ENCODE peak calls at places on chromosomes 5 and 9, in eight cellular contexts. W is T-helper 2 cell, D is immature natural killer cell, N is C1 segment of cervical spinal cord, I is uterus, R is B cell, L is HTR-8/SVneo, F is left colon. S is an unnamed sample.

GRCh38 chr5:73120222-73121108 is at the start of gene TMEM171:
- DNase-seq in R (no peak), D (peak; percentile 8), I (peak; percentile 15), N (no peak), L (peak; percentile 49), F (peak; percentile 85), W (no peak), S (no peak)

GRCh38 chr9:125747765-125748510 is 765 bp downstream of the PBX3 start:
- DNase-seq in L (no peak), W (peak; percentile 10), D (peak; percentile 43), R (peak; percentile 71), N (no peak), F (peak; percentile 58), I (peak; percentile 35), S (no peak)

GRCh38 chr5:133421394-133421793 is 190.9 kb downstream of the FSTL4 start:
- DNase-seq in R (no peak), L (peak; percentile 45), I (no peak), D (no peak), N (no peak), W (no peak), F (no peak), S (no peak)

GRCh38 chr5:1032011-1032410 is 23.4 kb downstream of the NKD2 start:
- DNase-seq in I (no peak), W (no peak), R (no peak), N (no peak), D (no peak), L (no peak), F (no peak), S (no peak)

GRCh38 chr9:109315889-109316640 is 4.8 kb downstream of the EPB41L4B start:
- DNase-seq in R (no peak), I (no peak), L (no peak), N (peak; percentile 34), D (no peak), F (peak; percentile 79), W (no peak), S (no peak)

GRCh38 chr9:89606567-89607311 is 1.9 kb downstream of the GADD45G start:
- DNase-seq in F (peak; percentile 71), R (no peak), W (peak; percentile 13), N (no peak), L (no peak), I (peak; percentile 45), D (no peak), S (peak; percentile 66)

GRCh38 chr9:16192403-16193017 is 639.7 kb downstream of the CCDC171 start:
- DNase-seq in D (no peak), N (no peak), L (no peak), F (no peak), R (no peak), W (no peak), I (no peak), S (no peak)

GRCh38 chr9:121766081-121766683 is 114.7 kb downstream of the DAB2IP start:
- DNase-seq in R (no peak), D (no peak), I (no peak), N (no peak), F (no peak), W (no peak), L (no peak), S (no peak)

GRCh38 chr5:82356808-82357671 is 78.9 kb upstream of the RPS23 start:
- DNase-seq in L (peak; percentile 57), W (peak; percentile 45), N (no peak), R (no peak), I (peak; percentile 91), F (peak; percentile 41), D (peak; percentile 72), S (no peak)

GRCh38 chr5:168780888-168781287 is 201.7 kb upstream of the PANK3 start:
- DNase-seq in W (no peak), R (no peak), L (no peak), N (no peak), F (no peak), I (no peak), D (no peak), S (no peak)

GRCh38 chr5:151027961-151028479 is 7.6 kb downstream of the GPX3 start:
- DNase-seq in W (no peak), R (no peak), F (no peak), D (no peak), N (no peak), L (no peak), I (no peak), S (no peak)

GRCh38 chr9:16884952-16885513 is 14.6 kb upstream of the BNC2 start:
- DNase-seq in F (no peak), L (no peak), D (peak; percentile 89), W (no peak), N (peak; percentile 3), R (no peak), I (no peak), S (peak; percentile 97)

GRCh38 chr5:155886311-155887031 is 440.5 kb upstream of the SGCD start:
- DNase-seq in I (no peak), F (no peak), L (no peak), R (no peak), W (no peak), N (no peak), D (no peak), S (no peak)

GRCh38 chr9:88747768-88748167 is 212.8 kb downstream of the NXNL2 start:
- DNase-seq in L (peak; percentile 62), I (peak; percentile 57), D (no peak), R (no peak), N (no peak), F (no peak), W (no peak), S (no peak)

GRCh38 chr5:95836544-95836943 is 14.0 kb upstream of the GLRX start:
- DNase-seq in W (no peak), I (no peak), R (no peak), N (no peak), D (no peak), L (no peak), F (no peak), S (no peak)

GRCh38 chr5:135930029-135930948 is 24.5 kb downstream of the LECT2 start:
- DNase-seq in N (no peak), D (no peak), L (peak; percentile 23), R (no peak), W (no peak), I (no peak), F (no peak), S (no peak)